ENCODE peak calls at places on chromosomes 2 and 18, in nine cellular contexts. L is iPS-NIHi11; S is SW 1271; X is neural crest cell; Y is stimulated activated naive CD4-positive, alpha-beta T cell; O is HCEC 1CT; R is iris pigment epithelial cell; U is CD8-positive, alpha-beta T cell; T is aorta. K is an unnamed sample.
A peak's percentile ranks its signal among the peaks of the same experiment; 100 is the strongest.

GRCh38 chr2:105376789-105377231 is 22.0 kb downstream of the FHL2 start:
- DNase-seq in L (no peak), S (no peak), X (no peak), Y (no peak), O (peak; percentile 83), R (peak; percentile 84), U (no peak), T (no peak), K (peak; percentile 59)

GRCh38 chr2:88521445-88522070 is 69.1 kb upstream of the FOXI3 start:
- DNase-seq in L (no peak), S (no peak), X (no peak), Y (no peak), O (no peak), R (peak; percentile 20), U (no peak), T (no peak), K (no peak)

GRCh38 chr2:171088057-171088834 is 72.4 kb downstream of the TLK1 start:
- DNase-seq in L (no peak), S (no peak), X (no peak), Y (no peak), O (no peak), R (no peak), U (no peak), T (no peak), K (no peak)

GRCh38 chr18:62485684-62486083 is 37.1 kb upstream of the ZCCHC2 start:
- DNase-seq in L (no peak), S (peak; percentile 52), X (no peak), Y (no peak), O (peak; percentile 87), R (peak; percentile 93), U (no peak), T (no peak), K (peak; percentile 73)

GRCh38 chr18:24190590-24190989 is 51.7 kb downstream of the CABYR start:
- DNase-seq in L (no peak), S (no peak), X (no peak), Y (no peak), O (no peak), R (peak; percentile 43), U (no peak), T (no peak), K (no peak)

GRCh38 chr2:177392373-177393246 is at the start of gene AGPS:
- DNase-seq in L (peak; percentile 90), S (no peak), X (peak; percentile 62), Y (peak; percentile 61), O (peak; percentile 73), R (peak; percentile 70), U (peak; percentile 68), T (peak; percentile 94), K (peak; percentile 85)

GRCh38 chr2:62465741-62466500 is 40.1 kb downstream of the TMEM17 start:
- DNase-seq in L (peak; percentile 63), S (no peak), X (no peak), Y (no peak), O (no peak), R (no peak), U (no peak), T (no peak), K (no peak)

GRCh38 chr2:160308476-160308875 is 108.4 kb upstream of the ITGB6 start:
- DNase-seq in L (no peak), S (no peak), X (no peak), Y (no peak), O (no peak), R (no peak), U (no peak), T (no peak), K (no peak)

GRCh38 chr2:199973703-199974102 is 18.3 kb downstream of the MAIP1 start:
- DNase-seq in L (peak; percentile 33), S (no peak), X (no peak), Y (no peak), O (peak; percentile 74), R (peak; percentile 60), U (no peak), T (no peak), K (peak; percentile 66)

GRCh38 chr2:160689441-160689840 is 195.8 kb upstream of the RBMS1 start:
- DNase-seq in L (no peak), S (no peak), X (no peak), Y (no peak), O (no peak), R (no peak), U (no peak), T (no peak), K (no peak)